ENCODE peak calls at places on chromosomes 5 and 9, in six cellular contexts. K is astrocyte, Z is heart left ventricle, Y is heart right ventricle, X is HCT116, R is GM06990. T is an unnamed sample. For H3K27me3, the result is how much of the 10 kb centered on the place peaks cover.

GRCh38 chr5:78659714-78660113 is 11.1 kb upstream of the LHFPL2 start:
- DNase-seq in Z (no peak), R (no peak), Y (no peak), X (no peak), K (peak), T (no peak)

GRCh38 chr5:139668064-139668880 is 20.1 kb downstream of the CXXC5 start:
- DNase-seq in R (peak), Z (peak), K (no peak), Y (peak), X (no peak), T (peak)

GRCh38 chr5:77076961-77077820 is 9.9 kb downstream of the ZBED3 start:
- DNase-seq in R (peak), X (no peak), K (peak), Z (peak), Y (peak), T (peak)

GRCh38 chr9:36317766-36318165 is 59.5 kb upstream of the GNE start:
- DNase-seq in R (no peak), Y (no peak), K (no peak), X (no peak), Z (peak), T (peak)

GRCh38 chr9:129886226-129887174 is 51.2 kb downstream of the USP20 start:
- DNase-seq in Y (no peak), R (peak), X (no peak), Z (no peak), K (no peak), T (no peak)

GRCh38 chr9:79353856-79354520 is 217.8 kb upstream of the TLE4 start:
- DNase-seq in Y (no peak), Z (no peak), K (peak), X (no peak), R (no peak), T (no peak)

GRCh38 chr5:113682497-113683136 is 169.1 kb downstream of the YTHDC2 start:
- DNase-seq in Z (no peak), K (peak), X (peak), Y (no peak), R (no peak), T (no peak)

GRCh38 chr9:20980713-20981481 is 50.5 kb downstream of the HACD4 start:
- DNase-seq in Z (no peak), X (no peak), Y (no peak), K (peak), R (peak), T (no peak)

GRCh38 chr5:73945505-73945904 is 319.5 kb downstream of the ARHGEF28 start:
- DNase-seq in K (no peak), X (no peak), R (no peak), Y (no peak), Z (no peak), T (no peak)

GRCh38 chr9:122058707-122059106 is 34.4 kb downstream of the TTLL11 start:
- DNase-seq in Y (no peak), R (no peak), Z (no peak), K (no peak), X (no peak), T (no peak)

GRCh38 chr9:33148367-33149019 is 18.6 kb downstream of the B4GALT1 start:
- DNase-seq in Y (no peak), Z (no peak), K (no peak), X (no peak), R (no peak), T (no peak)

GRCh38 chr9:136545065-136545965 is 533 bp downstream of the NOTCH1 start:
- DNase-seq in K (no peak), Z (no peak), Y (no peak), R (peak), X (no peak), T (no peak)

GRCh38 chr5:178229861-178230260 is 2.7 kb downstream of the PHYKPL start:
- DNase-seq in K (no peak), Y (no peak), X (no peak), Z (no peak), R (no peak), T (peak)

GRCh38 chr9:2210201-2210600 is 195.1 kb downstream of the SMARCA2 start:
- DNase-seq in Z (no peak), R (no peak), K (no peak), X (no peak), Y (no peak), T (no peak)

GRCh38 chr9:129609486-129610192 is 11.3 kb downstream of the C9orf50 start:
- DNase-seq in K (peak), Y (peak), Z (peak), R (no peak), X (no peak), T (peak)

GRCh38 chr5:2919310-2920018 is 168.0 kb upstream of the IRX2 start:
- DNase-seq in Y (no peak), Z (no peak), X (no peak), R (no peak), K (no peak), T (no peak)

GRCh38 chr9:109319631-109320233 is 1.1 kb downstream of the EPB41L4B start:
- DNase-seq in X (no peak), R (peak), K (no peak), Y (peak), Z (no peak), T (no peak)

GRCh38 chr9:130042406-130042930 is 521 bp downstream of the FNBP1 start:
- DNase-seq in R (no peak), Y (peak), X (no peak), K (no peak), Z (peak), T (peak)

GRCh38 chr9:107351382-107352045 is 68.4 kb downstream of the RAD23B start:
- DNase-seq in X (peak), R (no peak), Y (no peak), K (no peak), Z (no peak), T (no peak)

GRCh38 chr9:129121483-129121882 is 10.3 kb downstream of the PTPA start:
- DNase-seq in Y (no peak), X (no peak), Z (no peak), R (no peak), K (no peak), T (no peak)

GRCh38 chr9:19186240-19186639 is 44.3 kb upstream of the DENND4C start:
- DNase-seq in K (no peak), Z (no peak), Y (no peak), X (no peak), R (no peak), T (no peak)

GRCh38 chr9:88826181-88826580 is 165.1 kb upstream of the S1PR3 start:
- DNase-seq in R (no peak), Z (no peak), X (no peak), K (no peak), Y (no peak), T (no peak)

GRCh38 chr5:65508978-65509377 is 27.3 kb upstream of the ADAMTS6 start:
- DNase-seq in K (peak), Y (no peak), Z (no peak), X (no peak), R (no peak), T (no peak)

GRCh38 chr9:127277770-127278169 is 13.2 kb downstream of the GARNL3 start:
- DNase-seq in R (no peak), Z (no peak), X (no peak), Y (no peak), K (no peak), T (no peak)

GRCh38 chr9:16213781-16214515 is 656.5 kb downstream of the BNC2 start:
- DNase-seq in R (no peak), K (peak), Z (peak), Y (peak), X (no peak), T (peak)

GRCh38 chr5:132325691-132326090 is 31.5 kb downstream of the SLC22A4 start:
- DNase-seq in X (no peak), Y (no peak), K (no peak), R (no peak), Z (no peak), T (no peak)

GRCh38 chr9:84138543-84138942 is 157.9 kb downstream of the RMI1 start:
- DNase-seq in Y (no peak), X (no peak), R (no peak), Z (no peak), K (no peak), T (no peak)

GRCh38 chr9:80028501-80028900 is 456.7 kb downstream of the TLE4 start:
- DNase-seq in Z (no peak), Y (no peak), X (no peak), K (peak), R (no peak), T (no peak)

GRCh38 chr5:169253071-169253470 is 47.9 kb downstream of the SLIT3 start:
- DNase-seq in X (no peak), Z (no peak), Y (no peak), K (no peak), R (no peak), T (no peak)

GRCh38 chr5:3594514-3595101 is 1.0 kb upstream of the IRX1 start:
- DNase-seq in X (no peak), Z (no peak), K (peak), Y (no peak), R (no peak), T (no peak)

GRCh38 chr5:73603998-73604397 is 22.0 kb upstream of the ARHGEF28 start:
- DNase-seq in R (no peak), Y (no peak), X (no peak), K (no peak), Z (no peak), T (no peak)

GRCh38 chr9:93119953-93120845 is 13.9 kb downstream of the NINJ1 start:
- DNase-seq in K (peak), Y (peak), X (peak), Z (peak), R (peak), T (peak)

GRCh38 chr5:150616024-150616470 is 24.4 kb upstream of the SYNPO start:
- DNase-seq in Y (peak), Z (peak), R (no peak), X (no peak), K (no peak), T (peak)

DNA sequence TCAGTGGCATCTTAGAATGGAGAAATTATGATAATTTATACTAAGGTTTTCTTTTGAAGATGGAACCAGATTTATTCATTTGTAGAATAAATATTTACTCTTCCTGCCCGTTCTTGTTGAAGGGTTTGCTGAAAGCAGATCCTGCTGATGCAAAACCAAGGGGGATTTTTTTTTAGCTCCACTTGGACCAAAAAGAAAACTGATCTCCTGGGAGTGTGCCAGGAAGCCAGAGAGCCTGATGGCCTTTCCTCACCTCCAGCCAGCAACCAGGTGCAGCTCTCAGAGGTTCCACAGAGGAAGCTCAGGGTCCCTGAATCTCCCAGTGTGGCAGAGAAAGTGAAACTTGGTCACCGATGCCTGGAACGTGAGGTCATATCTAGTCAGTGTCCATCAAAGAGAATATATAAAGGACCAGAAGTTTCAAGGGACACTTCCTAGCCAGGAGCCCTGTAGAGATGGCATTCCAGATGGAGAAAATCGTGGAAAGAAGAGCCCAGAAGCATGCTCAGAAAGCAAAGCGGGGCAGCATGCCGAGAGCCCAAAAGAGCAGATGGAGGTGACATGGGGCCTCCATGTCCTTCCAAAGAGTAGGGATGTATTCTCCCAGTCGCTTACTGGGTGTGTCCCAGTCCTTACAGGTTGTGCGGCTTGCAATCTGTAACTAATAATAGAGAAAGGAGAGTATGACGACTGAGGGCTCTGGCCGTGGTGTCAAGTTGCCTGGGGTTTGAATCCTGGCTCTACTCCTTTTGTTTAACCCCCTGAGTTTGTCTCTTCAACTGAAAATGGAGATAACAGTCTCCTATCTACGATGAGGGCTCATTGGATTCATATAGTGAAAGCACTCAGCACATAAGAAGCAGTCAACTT is 12.2 kb downstream of the AFAP1L1 start:
- DNase-seq in Z (no peak), R (no peak), K (no peak), Y (no peak), X (no peak), T (no peak)
- H3K27me3 ChIP-seq in Z (under half), R (under half), K (under half), Y (under half), X (under half), T (under half)

DNA sequence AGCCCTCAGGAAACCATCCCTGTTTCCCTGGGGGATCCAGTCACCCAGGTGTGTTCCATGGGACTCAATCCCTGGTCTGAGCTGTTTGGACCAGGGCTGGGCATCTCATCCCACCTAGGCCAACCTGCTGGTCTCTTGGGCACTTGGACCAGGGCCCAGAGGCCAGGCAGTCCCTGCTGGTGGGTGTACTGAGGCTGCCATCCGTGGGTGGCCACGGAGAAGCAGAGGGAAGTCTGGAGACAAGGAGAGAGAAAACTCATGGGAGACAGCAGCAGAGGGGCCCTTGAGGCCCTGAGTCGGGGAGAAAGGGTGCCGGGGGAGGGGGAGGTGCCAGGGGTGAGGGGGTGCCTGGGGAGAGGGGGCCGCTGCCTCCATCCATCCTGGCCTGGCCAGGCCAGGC is 247.8 kb downstream of the PBX3 start:
- DNase-seq in X (no peak), Y (no peak), R (no peak), Z (no peak), K (no peak), T (no peak)
- H3K27me3 ChIP-seq in X (under half), Y (under half), R (under half), Z (under half), K (under half), T (under half)

GRCh38 chr5:157458835-157459234 is 1.2 kb upstream of the NIPAL4 start:
- DNase-seq in K (no peak), X (no peak), Z (no peak), Y (no peak), R (no peak), T (no peak)
- H3K27me3 ChIP-seq in K (under half), X (under half), Z (under half), Y (under half), R (under half), T (under half)

DNA sequence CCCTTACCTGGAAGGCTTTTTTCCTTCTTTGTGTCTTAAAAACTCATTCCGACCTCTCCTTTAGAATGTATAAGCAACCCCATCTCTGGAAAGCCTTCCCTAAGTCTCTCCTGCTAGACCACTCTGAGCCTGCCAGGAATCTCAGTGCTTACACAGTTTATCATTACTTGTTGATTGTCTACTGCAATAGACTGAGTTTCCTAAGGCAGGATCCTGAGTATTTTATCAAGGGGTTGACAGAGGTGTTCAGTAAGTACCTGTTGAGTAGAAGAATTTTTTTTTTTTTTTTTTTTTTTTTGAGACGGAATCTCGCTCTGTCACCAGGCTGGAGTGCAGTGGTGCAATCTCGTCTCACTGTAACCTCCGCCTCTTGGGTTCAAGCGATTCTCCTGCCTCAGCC is 2.6 kb upstream of the TJP2 start:
- DNase-seq in Y (no peak), Z (no peak), R (no peak), K (no peak), X (no peak), T (no peak)
- H3K27me3 ChIP-seq in Y (under half), Z (under half), R (under half), K (under half), X (under half), T (under half)

GRCh38 chr5:133613184-133613583 is 843 bp upstream of the FSTL4 start:
- DNase-seq in X (no peak), Y (no peak), K (no peak), R (no peak), Z (no peak), T (no peak)

GRCh38 chr5:133612021-133612860 is at the start of gene FSTL4:
- DNase-seq in K (no peak), Z (no peak), Y (no peak), X (no peak), R (peak), T (no peak)

GRCh38 chr5:133613743-133614142 is 1.4 kb upstream of the FSTL4 start:
- DNase-seq in Z (no peak), K (no peak), R (no peak), X (no peak), Y (no peak), T (no peak)

GRCh38 chr5:133611357-133612020 is 852 bp downstream of the FSTL4 start:
- DNase-seq in K (no peak), X (no peak), Z (no peak), Y (no peak), R (peak), T (no peak)

DNA sequence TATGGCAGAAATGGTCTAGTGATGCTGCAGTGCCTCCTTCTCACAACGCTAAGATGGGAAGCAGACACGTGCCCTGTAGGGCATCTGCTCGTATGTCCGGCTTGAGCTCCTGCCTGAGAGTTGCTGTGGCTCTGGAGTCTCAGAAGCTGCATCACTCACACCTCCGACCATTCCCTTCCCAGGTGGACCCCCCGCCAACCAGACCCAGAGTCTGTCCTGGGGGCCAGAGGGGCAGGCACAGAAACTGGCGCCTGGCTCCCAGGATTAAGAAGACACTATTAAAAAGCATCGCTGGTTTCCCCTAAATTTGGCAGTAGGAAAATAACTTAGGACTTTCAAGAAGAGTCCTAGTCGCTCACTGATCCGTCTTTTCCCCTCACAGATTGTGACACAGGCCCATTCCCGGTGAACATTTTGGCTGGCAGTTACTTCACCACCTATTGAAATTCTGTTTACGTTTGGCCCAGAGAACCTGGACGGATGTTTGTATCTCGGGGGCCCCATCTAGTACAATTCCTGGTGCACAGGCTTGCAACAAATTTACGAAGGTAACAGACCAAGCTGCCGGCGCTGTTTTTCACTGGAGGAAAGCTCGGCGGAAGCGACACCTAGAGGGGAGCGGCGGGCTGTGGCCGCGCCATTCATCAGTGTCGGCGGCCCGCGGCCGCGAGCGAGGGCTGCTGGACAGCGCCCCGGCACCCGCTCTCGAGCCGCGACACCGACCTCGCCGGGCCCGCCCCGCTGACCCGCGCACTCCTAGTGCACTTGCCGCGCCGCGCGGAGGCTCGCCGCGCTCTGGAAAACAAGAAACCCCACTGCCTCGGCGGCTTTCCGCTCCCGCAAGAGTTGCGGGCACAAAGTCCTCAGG is 1.6 kb downstream of the FSTL4 start:
- DNase-seq in R (peak), Z (peak), X (no peak), Y (peak), K (peak), T (peak)
- H3K27me3 ChIP-seq in R (under half), Z (half or more), X (under half), Y (half or more), K (half or more), T (half or more)

GRCh38 chr9:34575775-34576592 is 13.5 kb downstream of the CNTFR start:
- DNase-seq in R (no peak), Z (no peak), X (no peak), Y (no peak), K (no peak), T (no peak)
- H3K27me3 ChIP-seq in R (under half), Z (under half), X (under half), Y (under half), K (under half), T (half or more)

GRCh38 chr9:133580971-133581370 is 28.2 kb downstream of the FAM163B start:
- DNase-seq in X (no peak), Z (no peak), Y (no peak), R (no peak), K (no peak), T (no peak)
- H3K27me3 ChIP-seq in X (under half), Z (under half), Y (under half), R (under half), K (under half), T (under half)

DNA sequence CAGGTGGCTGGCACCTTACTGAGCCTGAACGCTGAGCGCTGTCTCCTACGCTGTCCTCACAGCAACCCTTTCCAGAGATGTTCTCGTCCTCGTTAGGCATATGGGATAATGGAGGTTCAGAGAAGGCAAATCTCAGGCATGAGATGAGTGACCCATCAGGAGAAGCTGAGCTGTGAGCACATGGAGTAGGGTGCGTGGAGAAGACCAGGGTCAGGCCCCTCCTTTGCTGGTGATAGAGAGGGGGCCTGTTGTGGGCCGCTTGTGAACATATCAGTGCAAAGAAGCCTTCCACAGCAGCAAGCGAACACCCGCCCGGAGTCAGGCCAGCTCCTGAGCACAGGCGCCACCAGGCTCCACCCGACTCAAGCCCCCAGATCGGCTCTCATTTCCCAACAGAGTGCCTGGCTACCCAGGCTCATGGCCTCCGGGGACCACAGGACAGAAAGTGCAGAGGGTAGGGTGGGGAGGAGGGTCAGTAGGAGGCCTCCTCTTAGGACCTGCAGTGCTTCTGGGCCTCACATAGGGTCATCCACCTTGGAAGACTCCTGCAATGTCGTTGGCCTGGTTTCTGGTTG is 15.0 kb upstream of the TIFAB start:
- DNase-seq in Y (no peak), Z (no peak), R (no peak), K (no peak), X (no peak), T (no peak)
- H3K27me3 ChIP-seq in Y (half or more), Z (half or more), R (under half), K (half or more), X (under half), T (half or more)

T was measured in left ventricle myocardium inferior.